ENCODE peak calls at places on chromosome 20, in five cellular contexts. B, K, M, L and N are unnamed samples.
A peak's percentile ranks its signal among the peaks of the same experiment; 100 is the strongest.

GRCh38 chr20:3797592-3798404 is 1.7 kb downstream of the CDC25B start:
- DNase-seq in B (no peak), K (no peak), M (peak; percentile 65), L (no peak), N (no peak)

GRCh38 chr20:53713328-53714056 is 119.9 kb upstream of the ZNF217 start:
- DNase-seq in B (no peak), K (no peak), M (no peak), L (no peak), N (no peak)

GRCh38 chr20:4767084-4767483 is 45.4 kb downstream of the PRND start:
- DNase-seq in B (no peak), K (no peak), M (no peak), L (no peak), N (no peak)

GRCh38 chr20:17479041-17479657 is 52.0 kb downstream of the BFSP1 start:
- DNase-seq in B (no peak), K (no peak), M (no peak), L (no peak), N (no peak)

GRCh38 chr20:17449039-17449438 is 82.1 kb downstream of the BFSP1 start:
- DNase-seq in B (no peak), K (no peak), M (no peak), L (no peak), N (no peak)

GRCh38 chr20:13990465-13990864 is at the start of gene SEL1L2:
- DNase-seq in B (no peak), K (no peak), M (no peak), L (no peak), N (no peak)

GRCh38 chr20:53227523-53227922 is 255.4 kb downstream of the TSHZ2 start:
- DNase-seq in B (no peak), K (peak; percentile 30), M (no peak), L (no peak), N (no peak)

GRCh38 chr20:52998268-52998667 is 26.1 kb downstream of the TSHZ2 start:
- DNase-seq in B (no peak), K (no peak), M (no peak), L (no peak), N (no peak)

GRCh38 chr20:15378151-15378550 is 1040.7 kb upstream of the FLRT3 start:
- DNase-seq in B (no peak), K (no peak), M (no peak), L (no peak), N (no peak)

GRCh38 chr20:57953638-57954037 is 243.8 kb upstream of the PMEPA1 start:
- DNase-seq in B (no peak), K (peak; percentile 72), M (no peak), L (no peak), N (no peak)

GRCh38 chr20:64224344-64225165 is 31.0 kb upstream of the PCMTD2 start:
- DNase-seq in B (no peak), K (peak; percentile 96), M (no peak), L (peak; percentile 14), N (no peak)

GRCh38 chr20:64225166-64225595 is 30.4 kb upstream of the PCMTD2 start:
- DNase-seq in B (no peak), K (no peak), M (no peak), L (no peak), N (no peak)

GRCh38 chr20:64222851-64223525 is 32.6 kb upstream of the PCMTD2 start:
- DNase-seq in B (peak; percentile 49), K (peak; percentile 7), M (no peak), L (no peak), N (no peak)

GRCh38 chr20:64222273-64222672 is 33.3 kb upstream of the PCMTD2 start:
- DNase-seq in B (no peak), K (peak; percentile 25), M (no peak), L (peak; percentile 9), N (no peak)

GRCh38 chr20:64223526-64224067 is 32.0 kb upstream of the PCMTD2 start:
- DNase-seq in B (no peak), K (peak; percentile 26), M (no peak), L (peak; percentile 12), N (peak; percentile 64)
- H3K4me3 ChIP-seq in B (no peak overlapping the region), K (no peak overlapping the region), M (no peak overlapping the region), L (no peak overlapping the region), N (no peak overlapping the region)

DNA sequence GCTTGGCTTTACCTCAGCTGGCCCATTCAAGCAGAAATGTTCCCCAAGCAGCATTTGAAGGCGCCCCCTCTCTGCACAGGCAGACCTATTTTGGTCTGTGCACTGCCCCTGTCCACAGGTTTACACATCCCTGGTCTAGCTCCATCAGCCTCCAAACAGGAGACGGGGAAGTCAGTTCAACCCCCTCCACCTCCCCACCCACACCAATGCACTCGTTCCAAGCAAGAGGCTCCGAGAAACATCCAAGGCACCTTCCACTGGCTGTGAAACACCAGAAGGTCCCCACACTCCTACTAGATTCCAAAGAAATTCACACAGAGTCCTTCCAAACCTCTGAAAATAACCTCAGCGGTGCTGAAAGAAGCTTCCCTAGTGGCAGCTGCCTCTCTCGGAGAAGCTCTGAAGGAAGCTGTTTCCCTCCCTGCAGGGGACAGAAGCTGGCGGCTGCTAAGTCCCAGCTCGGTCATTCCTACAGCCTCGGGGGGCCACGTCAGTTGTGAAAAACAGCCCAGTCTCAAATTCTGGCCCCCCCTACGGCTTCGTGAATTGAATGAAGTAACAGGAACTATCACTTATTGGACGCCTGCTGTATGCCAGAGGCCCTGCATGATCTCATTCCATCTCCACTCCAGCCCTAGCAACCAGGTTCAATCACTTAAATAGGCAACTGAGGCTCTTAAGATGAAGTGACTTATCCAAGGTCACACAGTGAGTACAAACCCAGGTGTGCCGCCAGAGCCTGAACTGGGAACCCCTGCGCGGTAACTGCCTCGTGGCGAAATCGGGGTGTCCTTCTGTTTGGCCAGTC is 815 bp downstream of the SPATA2 start:
- DNase-seq in B (no peak), K (no peak), M (no peak), L (peak; percentile 68), N (no peak)
- H3K4me3 ChIP-seq in B (peak overlapping the region; percentile 96), K (peak overlapping the region; percentile 97), M (peak overlapping the region; percentile 86), L (peak overlapping the region; percentile 99), N (peak overlapping the region; percentile 93)

GRCh38 chr20:45294659-45295058 is 12.0 kb upstream of the RBPJL start:
- DNase-seq in B (no peak), K (no peak), M (no peak), L (no peak), N (no peak)

GRCh38 chr20:45291526-45291925 is 15.1 kb upstream of the RBPJL start:
- DNase-seq in B (no peak), K (no peak), M (no peak), L (no peak), N (no peak)

GRCh38 chr20:45292343-45292742 is 14.3 kb upstream of the RBPJL start:
- DNase-seq in B (no peak), K (no peak), M (no peak), L (no peak), N (no peak)

GRCh38 chr20:45293041-45294002 is 13.3 kb upstream of the RBPJL start:
- DNase-seq in B (peak; percentile 88), K (peak; percentile 19), M (peak; percentile 89), L (peak; percentile 87), N (no peak)

DNA sequence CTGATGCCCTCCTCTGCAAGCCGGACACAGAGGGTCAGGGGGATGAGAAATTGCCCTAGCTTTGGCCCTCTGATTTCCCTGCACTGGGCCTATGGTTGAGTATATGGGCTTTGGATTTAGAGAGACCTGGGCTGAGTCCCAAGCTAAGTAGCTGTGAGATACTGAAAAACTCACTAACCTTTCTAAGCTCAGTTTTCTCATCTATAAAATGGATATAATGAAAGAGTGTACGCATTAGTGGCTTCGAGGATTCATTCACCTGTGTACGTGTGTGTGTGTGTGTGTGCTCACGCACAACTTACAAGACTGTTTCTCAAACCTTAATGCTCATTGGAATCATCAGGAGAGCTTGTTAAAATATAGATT is 12.7 kb upstream of the RBPJL start:
- DNase-seq in B (no peak), K (no peak), M (no peak), L (no peak), N (no peak)
- H3K4me3 ChIP-seq in B (no peak overlapping the region), K (no peak overlapping the region), M (no peak overlapping the region), L (no peak overlapping the region), N (no peak overlapping the region)

DNA sequence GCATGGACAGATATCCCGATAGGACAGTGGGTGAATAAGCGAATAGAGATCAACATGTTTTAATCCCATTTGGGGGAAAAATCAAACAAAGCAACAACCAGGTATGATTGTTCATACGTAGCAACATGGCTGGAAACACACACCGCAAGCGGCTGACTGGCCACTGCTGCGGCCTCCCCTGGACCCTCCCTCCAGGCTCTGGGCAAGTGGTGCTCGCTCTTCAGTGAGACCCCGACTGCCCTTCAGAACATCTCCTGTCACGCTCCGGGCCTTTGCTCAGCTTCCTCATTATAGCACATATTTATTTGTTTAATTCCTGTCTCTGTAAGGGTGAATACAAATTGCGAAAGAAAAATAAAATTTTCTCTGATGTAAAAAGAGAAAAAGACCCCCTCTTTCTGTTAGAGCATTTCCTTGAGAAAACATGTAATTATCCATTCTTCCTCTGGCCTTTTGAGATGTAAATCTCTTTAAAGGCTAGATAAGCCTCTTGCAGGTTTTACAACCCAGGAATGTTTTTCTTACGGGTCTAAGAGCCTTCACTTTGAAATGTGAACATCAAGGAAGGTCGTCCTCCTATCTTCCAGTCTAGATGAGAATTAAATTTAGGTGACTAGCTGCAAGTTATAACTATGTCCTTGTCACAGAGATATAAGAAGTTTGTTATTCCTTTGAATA is 11.0 kb upstream of the FAM210B start:
- DNase-seq in B (no peak), K (no peak), M (no peak), L (no peak), N (no peak)
- H3K4me3 ChIP-seq in B (no peak overlapping the region), K (no peak overlapping the region), M (no peak overlapping the region), L (no peak overlapping the region), N (no peak overlapping the region)